ENCODE peak calls at places on chromosomes 2 and 18, in nine cellular contexts. I is breast epithelium; B is foreskin keratinocyte; E is HCT116; A is adrenal gland; J is psoas muscle; G is mesothelial cell of epicardium; M is epithelial cell of esophagus; N is CD8-positive, alpha-beta T cell. K is an unnamed sample.

GRCh38 chr2:96985181-96985580 is 1.2 kb downstream of the FAM178B start:
- DNase-seq in I (no peak), B (no peak), E (no peak), A (no peak), J (no peak), G (no peak), M (no peak), N (no peak), K (no peak)

GRCh38 chr2:471560-471959 is 183.7 kb upstream of the ALKAL2 start:
- DNase-seq in I (no peak), B (no peak), E (no peak), A (no peak), J (no peak), G (no peak), M (no peak), N (no peak), K (no peak)

GRCh38 chr2:31008571-31009114 is 129.6 kb downstream of the GALNT14 start:
- DNase-seq in I (no peak), B (no peak), E (no peak), A (peak; percentile 8), J (no peak), G (no peak), M (no peak), N (no peak), K (no peak)

GRCh38 chr2:160380613-160381012 is 113.0 kb downstream of the RBMS1 start:
- DNase-seq in I (no peak), B (no peak), E (no peak), A (peak; percentile 24), J (no peak), G (no peak), M (no peak), N (no peak), K (no peak)

GRCh38 chr18:64713284-64713683 is 564.4 kb upstream of the LINC00305 start:
- DNase-seq in I (no peak), B (no peak), E (no peak), A (peak; percentile 14), J (no peak), G (no peak), M (no peak), N (no peak), K (no peak)

GRCh38 chr18:6284761-6285160 is 129.9 kb downstream of the L3MBTL4 start:
- DNase-seq in I (no peak), B (no peak), E (no peak), A (no peak), J (no peak), G (no peak), M (no peak), N (no peak), K (no peak)

GRCh38 chr18:37176307-37176934 is 347.5 kb downstream of the KIAA1328 start:
- DNase-seq in I (no peak), B (peak; percentile 66), E (no peak), A (no peak), J (no peak), G (no peak), M (peak; percentile 65), N (no peak), K (no peak)

GRCh38 chr2:181430406-181431199 is 26.6 kb upstream of the ITGA4 start:
- DNase-seq in I (no peak), B (peak; percentile 3), E (no peak), A (peak; percentile 2), J (no peak), G (no peak), M (peak; percentile 7), N (no peak), K (no peak)

GRCh38 chr2:96109931-96110511 is 6.3 kb downstream of the ADRA2B start:
- DNase-seq in I (no peak), B (no peak), E (no peak), A (no peak), J (no peak), G (peak; percentile 9), M (no peak), N (no peak), K (no peak)

GRCh38 chr2:138364554-138365162 is 136.9 kb upstream of the SPOPL start:
- DNase-seq in I (no peak), B (peak; percentile 59), E (no peak), A (no peak), J (no peak), G (no peak), M (peak; percentile 44), N (no peak), K (no peak)

GRCh38 chr2:71895320-71896161 is 252.1 kb downstream of the CYP26B1 start:
- DNase-seq in I (no peak), B (no peak), E (no peak), A (no peak), J (no peak), G (no peak), M (no peak), N (no peak), K (no peak)

GRCh38 chr18:79786781-79787526 is 10.8 kb upstream of the KCNG2 start:
- DNase-seq in I (no peak), B (no peak), E (no peak), A (no peak), J (peak; percentile 29), G (no peak), M (no peak), N (no peak), K (no peak)

DNA sequence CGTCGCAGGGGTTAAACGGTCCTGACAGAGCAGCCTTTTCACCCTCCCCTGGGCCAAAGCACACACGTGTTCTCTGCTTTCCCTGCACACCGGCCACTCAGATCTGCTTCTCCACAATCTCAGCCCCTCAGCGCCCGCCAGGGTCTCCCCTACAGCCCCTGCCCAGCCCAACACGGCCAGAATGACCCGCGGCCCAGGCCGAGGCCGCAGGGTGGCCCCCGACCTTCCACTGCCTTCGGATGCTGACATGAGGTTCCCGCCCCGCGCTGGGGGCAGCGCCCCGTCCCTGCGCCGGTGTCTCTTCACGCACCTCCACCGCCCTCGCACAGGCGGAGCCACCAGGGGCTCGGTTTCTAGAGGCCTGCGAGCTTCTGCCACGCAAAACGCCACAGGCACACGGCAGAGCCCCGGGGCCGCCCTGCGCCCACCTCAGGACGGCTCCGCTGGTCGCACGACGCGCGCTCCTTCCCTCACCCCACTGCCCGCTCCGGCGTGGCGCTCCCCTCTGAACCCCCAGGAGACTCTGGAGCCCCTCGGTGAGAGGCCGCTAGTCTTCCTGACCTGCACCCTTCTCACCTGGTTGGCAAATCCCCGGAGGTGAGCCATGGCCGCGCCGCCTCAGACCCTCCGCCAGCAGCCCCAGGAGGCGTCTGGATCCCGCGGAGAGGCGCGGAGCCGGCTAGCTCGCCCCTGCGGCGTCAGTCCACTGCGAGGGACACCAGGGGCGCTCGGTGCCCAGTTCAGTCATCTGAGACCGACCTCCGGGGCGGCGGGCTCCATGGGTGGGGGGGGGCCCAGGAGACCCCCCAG is 749 bp downstream of the STK25 start:
- DNase-seq in I (no peak), B (no peak), E (no peak), A (peak; percentile 64), J (peak; percentile 80), G (peak; percentile 51), M (peak; percentile 44), N (peak; percentile 25), K (no peak)
- TF ChIP-seq CTCF in I (no peak), B (peak; percentile 21), E (peak; percentile 21), A (peak; percentile 30), J (no peak), G (peak; percentile 23), M (peak; percentile 12), N (no peak), K (no peak)

GRCh38 chr2:16225545-16225944 is 285.2 kb downstream of the MYCN start:
- DNase-seq in I (no peak), B (no peak), E (no peak), A (no peak), J (no peak), G (no peak), M (no peak), N (no peak), K (no peak)
- TF ChIP-seq CTCF in I (no peak), B (no peak), E (no peak), A (no peak), J (no peak), G (no peak), M (no peak), N (no peak), K (no peak)

DNA sequence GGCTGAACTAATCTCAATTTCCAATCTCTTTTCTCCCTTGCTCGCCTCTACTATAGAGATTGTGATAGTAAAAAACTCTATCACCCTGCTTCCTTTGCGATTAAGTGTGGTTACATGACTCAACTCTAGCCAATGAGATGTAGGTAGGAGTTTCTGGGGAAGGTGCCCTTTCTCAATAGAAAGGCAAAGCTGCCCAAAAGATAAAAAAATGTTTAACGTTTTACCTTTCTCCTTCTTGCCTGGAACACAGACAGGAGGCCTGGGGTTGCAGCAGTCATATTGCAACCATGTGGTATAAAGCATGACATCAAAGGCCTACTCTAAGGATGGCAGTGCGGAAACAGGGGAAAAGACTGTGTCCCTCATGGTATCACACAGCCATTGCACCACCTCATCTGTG is 31.5 kb downstream of the TMEM37 start:
- DNase-seq in I (no peak), B (peak; percentile 14), E (no peak), A (no peak), J (no peak), G (no peak), M (no peak), N (no peak), K (no peak)
- TF ChIP-seq CTCF in I (no peak), B (no peak), E (no peak), A (no peak), J (no peak), G (no peak), M (no peak), N (no peak), K (no peak)

DNA sequence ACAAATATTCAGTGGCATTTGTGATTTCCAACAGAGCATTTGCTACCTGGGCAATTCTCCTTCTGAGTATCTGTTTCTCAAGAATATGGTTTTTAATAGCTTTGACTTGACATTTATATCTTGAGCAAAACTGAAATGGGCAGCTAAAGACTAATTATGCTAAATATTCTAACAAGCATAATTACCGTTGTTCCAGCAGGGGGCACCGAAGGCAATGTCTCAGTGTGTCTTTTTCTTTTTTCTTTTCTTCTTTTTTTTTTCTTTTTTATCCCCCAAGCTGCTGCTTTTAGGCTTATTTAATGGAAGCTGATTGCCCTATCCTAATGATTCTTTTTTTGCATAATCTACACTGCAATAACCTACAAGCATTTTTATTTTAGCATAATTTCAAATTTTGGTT is 138.9 kb upstream of the NABP1 start:
- DNase-seq in I (no peak), B (no peak), E (peak; percentile 18), A (peak; percentile 29), J (no peak), G (no peak), M (peak; percentile 29), N (no peak), K (no peak)
- TF ChIP-seq CTCF in I (peak; percentile 33), B (peak; percentile 68), E (peak; percentile 53), A (no peak), J (no peak), G (peak; percentile 62), M (peak; percentile 69), N (peak; percentile 39), K (no peak)

GRCh38 chr2:26178746-26179436 is 6.0 kb downstream of the GAREM2 start:
- DNase-seq in I (no peak), B (peak; percentile 11), E (no peak), A (peak; percentile 46), J (peak; percentile 64), G (no peak), M (no peak), N (no peak), K (no peak)
- TF ChIP-seq CTCF in I (no peak), B (no peak), E (no peak), A (no peak), J (no peak), G (no peak), M (no peak), N (no peak), K (no peak)

K was measured in omental fat pad.